ENCODE peak calls at places on chromosome 15, in four cellular contexts. M is IMR-90, S is neuronal stem cell, C is mesendoderm. H is an unnamed sample.

GRCh38 chr15:41505776-41506175 is 7.9 kb downstream of the LTK start:
- DNase-seq in M (no peak), S (no peak), C (no peak), H (no peak)

GRCh38 chr15:88661766-88662556 is 23.1 kb downstream of the ISG20 start:
- DNase-seq in M (peak), S (no peak), C (no peak), H (no peak)

GRCh38 chr15:40252141-40252437 is 13.2 kb downstream of the PAK6 start:
- DNase-seq in M (no peak), S (no peak), C (no peak), H (no peak)

GRCh38 chr15:51864408-51865056 is 35.1 kb downstream of the TMOD3 start:
- DNase-seq in M (peak), S (no peak), C (no peak), H (peak)

GRCh38 chr15:41980654-41981323 is 8.4 kb upstream of the EHD4 start:
- DNase-seq in M (no peak), S (no peak), C (no peak), H (no peak)

GRCh38 chr15:75455982-75456531 is 4.6 kb upstream of the SIN3A start:
- DNase-seq in M (peak), S (peak), C (peak), H (peak)

GRCh38 chr15:57324944-57325679 is 51.2 kb upstream of the CGNL1 start:
- DNase-seq in M (no peak), S (no peak), C (no peak), H (no peak)

GRCh38 chr15:58348095-58348812 is 83.5 kb upstream of the LIPC start:
- DNase-seq in M (no peak), S (no peak), C (no peak), H (no peak)

GRCh38 chr15:32704343-32705076 is 13.3 kb upstream of the GREM1 start:
- DNase-seq in M (peak), S (no peak), C (no peak), H (no peak)

GRCh38 chr15:98754283-98755022 is 106.1 kb downstream of the IGF1R start:
- DNase-seq in M (peak), S (peak), C (peak), H (no peak)

GRCh38 chr15:44882499-44882968 is 74.0 kb upstream of the TERB2 start:
- DNase-seq in M (no peak), S (no peak), C (no peak), H (no peak)

GRCh38 chr15:96629501-96629900 is 299.0 kb downstream of the NR2F2 start:
- DNase-seq in M (no peak), S (no peak), C (no peak), H (no peak)

GRCh38 chr15:72912121-72912520 is 128.6 kb upstream of the ADPGK start:
- DNase-seq in M (peak), S (no peak), C (no peak), H (no peak)

GRCh38 chr15:65460948-65461347 is 38.2 kb upstream of the IGDCC4 start:
- DNase-seq in M (peak), S (no peak), C (no peak), H (no peak)

GRCh38 chr15:64344651-64345262 is 11.2 kb downstream of the CSNK1G1 start:
- DNase-seq in M (peak), S (no peak), C (no peak), H (no peak)

GRCh38 chr15:32838820-32839219 is 121.0 kb downstream of the GREM1 start:
- DNase-seq in M (peak), S (no peak), C (no peak), H (no peak)

GRCh38 chr15:76155742-76156141 is 96.0 kb downstream of the TMEM266 start:
- DNase-seq in M (peak), S (no peak), C (no peak), H (no peak)

GRCh38 chr15:63896336-63897115 is 62.8 kb upstream of the HERC1 start:
- DNase-seq in M (peak), S (no peak), C (peak), H (no peak)

GRCh38 chr15:92901053-92901761 is 1.1 kb downstream of the CHD2 start:
- DNase-seq in M (no peak), S (no peak), C (no peak), H (no peak)

GRCh38 chr15:93929375-93930094 is 301.8 kb upstream of the MCTP2 start:
- DNase-seq in M (peak), S (no peak), C (peak), H (peak)

GRCh38 chr15:99016680-99017321 is 9.2 kb upstream of the PGPEP1L start:
- DNase-seq in M (peak), S (no peak), C (peak), H (no peak)

GRCh38 chr15:26115229-26115943 is 252.3 kb upstream of the ATP10A start:
- DNase-seq in M (no peak), S (peak), C (no peak), H (no peak)

GRCh38 chr15:62444104-62445027 is 279.3 kb upstream of the C2CD4B start:
- DNase-seq in M (peak), S (no peak), C (no peak), H (no peak)

GRCh38 chr15:94607176-94607654 is 375.9 kb downstream of the MCTP2 start:
- DNase-seq in M (no peak), S (no peak), C (no peak), H (no peak)

GRCh38 chr15:90154861-90155626 is 46.1 kb upstream of the SEMA4B start:
- DNase-seq in M (peak), S (no peak), C (no peak), H (no peak)

GRCh38 chr15:76939715-76940114 is 8.2 kb downstream of the RCN2 start:
- DNase-seq in M (peak), S (no peak), C (no peak), H (no peak)

GRCh38 chr15:85795320-85795668 is 569 bp upstream of the KLHL25 start:
- DNase-seq in M (no peak), S (no peak), C (no peak), H (no peak)

GRCh38 chr15:51736646-51737537 is 563 bp downstream of the LYSMD2 start:
- DNase-seq in M (no peak), S (no peak), C (peak), H (peak)

GRCh38 chr15:80695911-80696651 is 971 bp downstream of the ABHD17C start:
- DNase-seq in M (no peak), S (no peak), C (peak), H (no peak)

GRCh38 chr15:47691896-47692295 is 25.4 kb upstream of the SEMA6D start:
- DNase-seq in M (no peak), S (no peak), C (no peak), H (no peak)

GRCh38 chr15:60061758-60062157 is 57.6 kb downstream of the FOXB1 start:
- DNase-seq in M (no peak), S (no peak), C (no peak), H (no peak)
- H3K18ac ChIP-seq in M (no peak), S (no peak), C (no peak), H (no peak)

GRCh38 chr15:30990451-30991300 is 752 bp downstream of the MTMR10 start:
- DNase-seq in M (peak), S (no peak), C (no peak), H (no peak)
- H3K18ac ChIP-seq in M (peak), S (peak), C (peak), H (no peak)

DNA sequence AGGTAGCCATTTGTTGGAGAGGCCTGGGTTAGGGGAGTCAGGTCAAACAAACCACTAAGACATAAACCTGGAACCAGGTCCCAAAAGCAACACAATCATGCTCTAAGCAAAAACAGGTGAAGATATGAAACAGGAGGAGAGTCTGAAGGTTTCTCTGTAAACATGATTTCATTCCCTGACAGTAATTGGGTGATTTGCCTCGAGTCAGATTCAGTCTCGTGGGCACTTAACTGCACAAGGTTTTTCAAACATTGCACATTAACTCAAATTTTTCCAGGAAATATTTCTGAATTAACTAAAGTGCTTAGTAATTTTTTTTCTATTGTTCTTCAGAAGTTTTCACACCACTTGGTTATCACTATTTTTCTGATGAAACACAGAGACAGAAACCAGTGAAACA is 27.8 kb downstream of the RORA start:
- DNase-seq in M (no peak), S (no peak), C (no peak), H (no peak)
- H3K18ac ChIP-seq in M (no peak), S (no peak), C (no peak), H (no peak)

GRCh38 chr15:71387825-71388224 is 272.6 kb downstream of the THSD4 start:
- DNase-seq in M (no peak), S (no peak), C (no peak), H (no peak)
- H3K18ac ChIP-seq in M (peak), S (no peak), C (no peak), H (no peak)

DNA sequence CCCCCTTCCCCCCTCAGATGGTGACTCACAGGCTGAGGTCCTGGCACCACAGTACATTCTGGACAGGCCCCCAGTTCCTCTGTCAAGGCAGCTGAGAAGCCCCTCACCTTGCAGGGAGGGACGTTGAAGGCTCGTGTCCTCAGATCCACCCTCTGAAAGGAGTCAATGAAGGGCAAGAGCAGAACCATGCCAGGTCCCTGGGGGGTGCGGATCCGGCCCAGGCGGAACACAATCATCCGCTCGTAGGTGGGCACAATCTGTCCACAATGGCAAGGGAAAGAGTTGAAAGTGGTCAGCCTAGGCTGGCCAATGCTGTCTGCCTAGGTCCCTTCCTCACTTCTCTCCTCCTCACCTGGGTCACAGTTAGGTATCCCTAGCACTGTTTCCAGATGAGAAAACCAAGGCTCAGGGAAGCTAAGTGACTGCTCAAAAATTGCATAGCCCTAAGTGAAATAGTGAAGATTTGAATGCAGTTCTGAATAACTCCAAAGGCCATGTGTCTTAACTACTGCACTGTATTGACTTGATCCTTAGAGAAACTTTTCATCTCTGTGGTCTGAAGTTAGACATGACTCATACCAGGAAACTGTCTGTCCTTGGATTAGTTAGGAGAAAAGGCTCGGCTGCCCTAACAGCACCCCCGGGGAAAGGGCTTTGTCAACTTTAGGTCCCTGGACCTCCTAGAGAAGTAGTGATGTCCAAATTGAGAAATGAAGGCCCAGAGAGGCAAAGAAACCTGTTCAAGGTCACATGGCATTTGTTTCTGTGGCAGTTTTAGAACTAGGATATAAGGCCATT is 2.9 kb downstream of the STOML1 start:
- DNase-seq in M (peak), S (no peak), C (no peak), H (no peak)
- H3K18ac ChIP-seq in M (peak), S (no peak), C (no peak), H (no peak)

DNA sequence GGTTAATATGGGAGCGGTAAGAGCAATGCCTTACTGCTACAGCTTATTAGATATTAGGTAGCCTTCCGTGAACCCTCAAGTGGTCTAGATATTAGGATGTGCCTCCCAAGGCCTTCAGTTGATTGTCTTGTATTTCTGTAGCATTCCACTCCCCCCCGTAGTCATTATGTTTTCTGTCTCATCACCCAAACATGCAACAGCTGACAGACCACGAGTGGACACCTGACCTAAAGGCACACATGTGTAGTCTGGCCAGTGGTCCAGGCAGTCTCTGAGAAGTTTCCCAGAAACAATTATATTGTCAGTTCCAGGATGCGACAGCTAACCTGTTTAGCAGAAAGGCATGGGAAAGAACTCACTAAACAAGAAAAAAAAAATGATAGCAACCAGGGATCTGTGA is 1000.9 kb downstream of the AGBL1 start:
- DNase-seq in M (no peak), S (no peak), C (no peak), H (no peak)
- H3K18ac ChIP-seq in M (no peak), S (no peak), C (no peak), H (no peak)

DNA sequence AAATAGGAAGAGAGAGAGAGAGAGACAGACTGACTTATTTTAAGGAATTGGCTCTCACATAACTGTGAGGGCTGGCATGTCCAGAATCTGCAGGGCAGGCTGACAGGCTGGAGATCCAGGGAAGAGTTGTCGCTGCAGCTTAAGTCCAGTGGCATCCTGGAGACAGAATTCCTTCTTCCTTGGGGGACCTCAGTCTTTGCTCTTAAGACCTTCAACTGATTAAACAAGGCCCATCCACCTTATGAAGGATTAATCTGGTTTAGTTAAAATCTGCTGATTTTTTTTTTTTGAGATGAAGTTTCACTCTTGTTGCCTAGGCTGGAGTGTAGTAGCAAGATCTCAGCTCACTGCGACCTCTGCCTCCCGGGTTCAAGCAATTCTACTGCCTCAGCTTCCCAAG is 128.0 kb upstream of the ALDH1A3 start:
- DNase-seq in M (no peak), S (no peak), C (no peak), H (no peak)
- H3K18ac ChIP-seq in M (no peak), S (no peak), C (no peak), H (no peak)

GRCh38 chr15:31435256-31435781 is 108.7 kb downstream of the KLF13 start:
- DNase-seq in M (peak), S (peak), C (peak), H (peak)
- H3K18ac ChIP-seq in M (peak), S (no peak), C (no peak), H (no peak)

GRCh38 chr15:31214864-31215489 is 111.7 kb upstream of the KLF13 start:
- DNase-seq in M (no peak), S (no peak), C (no peak), H (no peak)
- H3K18ac ChIP-seq in M (no peak), S (peak), C (no peak), H (no peak)

GRCh38 chr15:78873796-78874761 is 1.4 kb downstream of the MORF4L1 start:
- DNase-seq in M (peak), S (no peak), C (peak), H (no peak)

GRCh38 chr15:78875107-78875914 is 2.6 kb downstream of the MORF4L1 start:
- DNase-seq in M (peak), S (no peak), C (peak), H (no peak)

GRCh38 chr15:78872972-78873795 is 494 bp downstream of the MORF4L1 start:
- DNase-seq in M (peak), S (peak), C (peak), H (peak)

GRCh38 chr15:78868366-78868765 is 4.3 kb upstream of the MORF4L1 start:
- DNase-seq in M (no peak), S (no peak), C (no peak), H (no peak)

DNA sequence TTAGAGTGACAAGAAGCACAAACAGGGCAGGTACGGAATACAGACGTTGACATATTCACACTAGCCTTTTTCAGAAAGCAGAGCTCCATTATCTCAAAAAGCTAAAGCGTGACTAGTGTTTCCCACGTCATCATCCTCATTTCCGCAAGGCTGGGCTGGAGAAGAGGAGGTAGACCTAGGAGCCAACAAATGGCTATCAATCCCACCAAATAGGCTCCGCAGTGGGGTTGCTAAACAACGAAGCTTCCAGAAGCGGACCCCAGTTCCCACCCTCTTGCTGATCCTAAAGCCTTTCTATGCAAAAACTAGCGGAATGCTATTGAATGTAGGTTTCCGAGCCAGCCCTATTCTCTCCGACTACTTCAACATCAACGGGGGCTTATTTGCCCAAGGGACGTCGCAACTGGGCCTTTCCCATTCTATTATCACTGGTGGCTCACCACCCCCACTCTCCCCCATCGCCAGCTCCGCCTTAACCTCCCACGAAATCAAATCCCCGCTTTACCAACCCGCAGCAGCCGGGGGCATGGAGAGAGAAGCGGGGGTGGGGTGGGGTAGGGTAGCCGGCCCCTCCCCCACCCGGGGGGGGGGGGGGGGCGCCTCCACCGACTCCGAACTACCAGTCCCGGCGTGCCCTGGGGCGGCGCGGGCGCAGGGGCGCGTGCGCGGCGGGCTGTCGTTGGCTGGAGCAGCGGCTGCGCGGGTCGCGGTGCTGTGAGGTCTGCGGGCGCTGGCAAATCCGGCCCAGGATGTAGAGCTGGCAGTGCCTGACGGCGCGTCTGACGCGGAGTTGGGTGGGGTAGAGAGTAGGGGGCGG is at the start of gene MORF4L1:
- DNase-seq in M (peak), S (peak), C (peak), H (peak)
- H3K18ac ChIP-seq in M (peak), S (peak), C (peak), H (peak)

H was measured in H9.